ENCODE peak calls at places on chromosomes 6 and 20, in nine cellular contexts. One of them, this sample, is unnamed. For H3K4me1, the result is how much of the 10 kb centered on the place peaks cover.

GRCh38 chr20:24912397-24913075 is 36.5 kb upstream of the CST7 start:
- DNase-seq in left ventricle myocardium inferior: no peak
- DNase-seq in HCT116: no peak
- DNase-seq in ovary: no peak
- DNase-seq in GM23338: no peak
- DNase-seq in fibroblast of lung: no peak
- DNase-seq in cardiac muscle cell: no peak
- DNase-seq in prostate gland: no peak
- DNase-seq in pancreas: no peak
- DNase-seq in this sample: peak

GRCh38 chr6:101666256-101666655 is 272.7 kb downstream of the GRIK2 start:
- DNase-seq in ovary: no peak
- DNase-seq in HCT116: peak
- DNase-seq in fibroblast of lung: peak
- DNase-seq in prostate gland: no peak
- DNase-seq in GM23338: no peak
- DNase-seq in left ventricle myocardium inferior: no peak
- DNase-seq in pancreas: no peak
- DNase-seq in cardiac muscle cell: no peak
- DNase-seq in this sample: no peak

GRCh38 chr6:75524322-75524972 is 30.8 kb upstream of the FILIP1 start:
- DNase-seq in pancreas: no peak
- DNase-seq in cardiac muscle cell: no peak
- DNase-seq in fibroblast of lung: peak
- DNase-seq in GM23338: peak
- DNase-seq in HCT116: peak
- DNase-seq in prostate gland: peak
- DNase-seq in ovary: no peak
- DNase-seq in left ventricle myocardium inferior: no peak
- DNase-seq in this sample: no peak

GRCh38 chr20:1465470-1466210 is 1.0 kb downstream of the NSFL1C start:
- DNase-seq in cardiac muscle cell: no peak
- DNase-seq in left ventricle myocardium inferior: no peak
- DNase-seq in pancreas: no peak
- DNase-seq in ovary: no peak
- DNase-seq in fibroblast of lung: no peak
- DNase-seq in prostate gland: no peak
- DNase-seq in HCT116: no peak
- DNase-seq in GM23338: peak
- DNase-seq in this sample: no peak

GRCh38 chr6:91637217-91637616 is 1050.3 kb upstream of the MAP3K7 start:
- DNase-seq in left ventricle myocardium inferior: no peak
- DNase-seq in fibroblast of lung: no peak
- DNase-seq in GM23338: no peak
- DNase-seq in pancreas: no peak
- DNase-seq in cardiac muscle cell: no peak
- DNase-seq in HCT116: no peak
- DNase-seq in prostate gland: no peak
- DNase-seq in ovary: no peak
- DNase-seq in this sample: no peak

GRCh38 chr20:31608256-31608980 is 3.3 kb downstream of the ID1 start:
- DNase-seq in ovary: peak
- DNase-seq in HCT116: peak
- DNase-seq in GM23338: peak
- DNase-seq in prostate gland: peak
- DNase-seq in left ventricle myocardium inferior: peak
- DNase-seq in pancreas: peak
- DNase-seq in cardiac muscle cell: peak
- DNase-seq in fibroblast of lung: peak
- DNase-seq in this sample: peak

GRCh38 chr6:55449219-55449618 is 122.0 kb downstream of the GFRAL start:
- DNase-seq in ovary: no peak
- DNase-seq in HCT116: no peak
- DNase-seq in fibroblast of lung: peak
- DNase-seq in left ventricle myocardium inferior: no peak
- DNase-seq in GM23338: peak
- DNase-seq in cardiac muscle cell: peak
- DNase-seq in pancreas: no peak
- DNase-seq in prostate gland: no peak
- DNase-seq in this sample: no peak

GRCh38 chr6:166999845-167000253 is 652 bp downstream of the CEP43 start:
- DNase-seq in fibroblast of lung: peak
- DNase-seq in GM23338: peak
- DNase-seq in HCT116: no peak
- DNase-seq in cardiac muscle cell: peak
- DNase-seq in pancreas: no peak
- DNase-seq in left ventricle myocardium inferior: no peak
- DNase-seq in ovary: no peak
- DNase-seq in prostate gland: no peak
- DNase-seq in this sample: no peak

GRCh38 chr6:39029156-39030011 is 19.2 kb upstream of the GLP1R start:
- DNase-seq in pancreas: peak
- DNase-seq in HCT116: peak
- DNase-seq in GM23338: peak
- DNase-seq in ovary: no peak
- DNase-seq in left ventricle myocardium inferior: no peak
- DNase-seq in prostate gland: no peak
- DNase-seq in cardiac muscle cell: peak
- DNase-seq in fibroblast of lung: no peak
- DNase-seq in this sample: no peak

DNA sequence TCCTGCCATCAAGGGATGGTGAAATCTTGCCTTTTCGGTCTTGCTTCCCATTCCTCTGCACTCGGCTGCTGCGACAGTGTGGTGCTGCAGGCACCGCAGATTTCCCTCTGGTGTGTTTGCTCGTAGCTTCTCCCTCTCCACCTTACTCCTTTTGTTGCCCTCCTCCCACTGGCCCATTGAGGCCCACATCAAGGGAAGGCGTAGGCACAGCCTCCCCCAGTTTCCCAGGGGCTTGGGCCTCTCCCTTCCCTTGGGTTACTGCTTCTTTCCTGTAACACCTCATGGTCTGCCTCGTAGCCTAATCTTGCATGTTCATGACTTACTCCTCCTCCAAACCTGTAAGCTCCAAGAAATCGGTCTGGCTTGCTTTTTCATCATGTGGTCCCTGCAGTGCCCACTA is 9.9 kb downstream of the E2F3 start:
- DNase-seq in ovary: no peak
- DNase-seq in HCT116: no peak
- DNase-seq in fibroblast of lung: no peak
- DNase-seq in prostate gland: no peak
- DNase-seq in pancreas: no peak
- DNase-seq in cardiac muscle cell: no peak
- DNase-seq in left ventricle myocardium inferior: no peak
- DNase-seq in GM23338: no peak
- DNase-seq in this sample: no peak
- H3K4me1 ChIP-seq in ovary: under half
- H3K4me1 ChIP-seq in HCT116: under half
- H3K4me1 ChIP-seq in fibroblast of lung: under half
- H3K4me1 ChIP-seq in prostate gland: under half
- H3K4me1 ChIP-seq in pancreas: under half
- H3K4me1 ChIP-seq in cardiac muscle cell: under half
- H3K4me1 ChIP-seq in left ventricle myocardium inferior: under half
- H3K4me1 ChIP-seq in GM23338: half or more
- H3K4me1 ChIP-seq in this sample: under half

GRCh38 chr6:16793828-16794412 is 32.7 kb upstream of the ATXN1 start:
- DNase-seq in GM23338: no peak
- DNase-seq in HCT116: no peak
- DNase-seq in pancreas: no peak
- DNase-seq in cardiac muscle cell: no peak
- DNase-seq in ovary: no peak
- DNase-seq in prostate gland: no peak
- DNase-seq in fibroblast of lung: no peak
- DNase-seq in left ventricle myocardium inferior: no peak
- DNase-seq in this sample: no peak
- TF ChIP-seq CTCF in GM23338: no peak
- TF ChIP-seq CTCF in HCT116: no peak
- TF ChIP-seq CTCF in pancreas: no peak
- TF ChIP-seq CTCF in cardiac muscle cell: no peak
- TF ChIP-seq CTCF in ovary: no peak
- TF ChIP-seq CTCF in prostate gland: no peak
- TF ChIP-seq CTCF in fibroblast of lung: no peak
- TF ChIP-seq CTCF in left ventricle myocardium inferior: no peak
- TF ChIP-seq CTCF in this sample: no peak

DNA sequence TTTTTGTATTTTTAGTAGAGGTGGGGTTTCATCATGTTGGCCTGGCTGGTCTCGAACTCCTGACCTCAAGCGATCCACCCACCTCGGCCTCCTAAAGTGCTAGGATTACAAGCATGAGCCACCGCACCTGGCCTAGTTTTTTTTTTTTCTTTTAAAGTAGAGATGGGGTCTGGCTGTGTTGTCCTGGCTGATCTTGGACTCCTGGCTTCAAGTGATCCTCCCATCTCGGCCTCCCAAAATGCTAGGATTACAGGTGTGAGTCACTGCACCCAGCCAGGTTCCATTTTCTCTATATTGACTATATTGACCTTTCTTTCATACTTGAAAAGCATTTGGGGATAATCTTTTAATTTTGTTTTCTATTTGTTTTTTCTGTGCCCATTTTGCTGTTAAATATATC is 13.3 kb downstream of the PANK2 start:
- DNase-seq in GM23338: no peak
- DNase-seq in ovary: no peak
- DNase-seq in fibroblast of lung: no peak
- DNase-seq in pancreas: no peak
- DNase-seq in cardiac muscle cell: no peak
- DNase-seq in left ventricle myocardium inferior: no peak
- DNase-seq in HCT116: no peak
- DNase-seq in prostate gland: no peak
- DNase-seq in this sample: no peak
- H3K4me1 ChIP-seq in GM23338: under half
- H3K4me1 ChIP-seq in ovary: under half
- H3K4me1 ChIP-seq in fibroblast of lung: under half
- H3K4me1 ChIP-seq in pancreas: under half
- H3K4me1 ChIP-seq in cardiac muscle cell: under half
- H3K4me1 ChIP-seq in left ventricle myocardium inferior: half or more
- H3K4me1 ChIP-seq in HCT116: half or more
- H3K4me1 ChIP-seq in prostate gland: under half
- H3K4me1 ChIP-seq in this sample: half or more

DNA sequence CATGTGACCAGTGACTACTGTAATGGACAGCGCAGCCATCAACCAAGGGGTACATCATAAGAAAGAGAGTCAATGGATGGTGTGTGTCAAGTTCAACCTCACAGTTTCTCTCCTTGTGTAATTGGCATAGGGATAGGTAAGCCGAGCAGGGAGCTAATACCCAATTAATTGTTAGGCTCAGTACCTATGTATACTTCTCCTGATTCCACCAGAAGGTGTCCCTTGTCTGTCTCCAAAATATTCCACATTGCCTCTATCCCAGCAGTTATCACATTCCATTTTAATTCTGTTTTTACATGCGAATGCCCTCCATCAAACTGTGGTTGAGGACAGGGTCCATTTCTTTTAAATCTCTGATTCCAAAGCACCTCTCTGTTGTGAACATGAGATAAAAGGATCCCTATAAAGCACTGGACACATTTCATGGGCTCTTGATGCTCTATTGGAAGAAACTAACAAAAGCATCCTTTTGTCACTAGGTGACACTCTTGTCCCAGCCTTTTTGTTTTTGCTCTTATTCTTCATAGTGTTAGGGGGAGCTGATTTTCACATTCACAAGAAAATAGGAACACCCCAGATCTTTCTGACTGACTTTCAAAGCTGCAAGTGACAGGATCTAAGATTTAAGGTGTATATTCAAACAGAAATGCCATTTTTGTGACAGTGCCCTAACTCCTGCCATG is 38.9 kb downstream of the FBXO9 start:
- DNase-seq in prostate gland: no peak
- DNase-seq in HCT116: no peak
- DNase-seq in ovary: no peak
- DNase-seq in left ventricle myocardium inferior: no peak
- DNase-seq in cardiac muscle cell: peak
- DNase-seq in fibroblast of lung: peak
- DNase-seq in pancreas: no peak
- DNase-seq in GM23338: peak
- DNase-seq in this sample: no peak
- TF ChIP-seq CTCF in prostate gland: no peak
- TF ChIP-seq CTCF in HCT116: peak
- TF ChIP-seq CTCF in ovary: no peak
- TF ChIP-seq CTCF in left ventricle myocardium inferior: no peak
- TF ChIP-seq CTCF in cardiac muscle cell: peak
- TF ChIP-seq CTCF in fibroblast of lung: no peak
- TF ChIP-seq CTCF in pancreas: no peak
- TF ChIP-seq CTCF in GM23338: peak
- TF ChIP-seq CTCF in this sample: no peak

GRCh38 chr6:160249687-160250086 is 8.9 kb downstream of the SLC22A2 start:
- DNase-seq in HCT116: no peak
- DNase-seq in fibroblast of lung: no peak
- DNase-seq in GM23338: no peak
- DNase-seq in left ventricle myocardium inferior: no peak
- DNase-seq in cardiac muscle cell: no peak
- DNase-seq in pancreas: no peak
- DNase-seq in ovary: no peak
- DNase-seq in prostate gland: peak
- DNase-seq in this sample: no peak
- H3K4me1 ChIP-seq in HCT116: under half
- H3K4me1 ChIP-seq in fibroblast of lung: under half
- H3K4me1 ChIP-seq in GM23338: half or more
- H3K4me1 ChIP-seq in left ventricle myocardium inferior: under half
- H3K4me1 ChIP-seq in cardiac muscle cell: under half
- H3K4me1 ChIP-seq in pancreas: under half
- H3K4me1 ChIP-seq in ovary: under half
- H3K4me1 ChIP-seq in prostate gland: under half
- H3K4me1 ChIP-seq in this sample: under half

DNA sequence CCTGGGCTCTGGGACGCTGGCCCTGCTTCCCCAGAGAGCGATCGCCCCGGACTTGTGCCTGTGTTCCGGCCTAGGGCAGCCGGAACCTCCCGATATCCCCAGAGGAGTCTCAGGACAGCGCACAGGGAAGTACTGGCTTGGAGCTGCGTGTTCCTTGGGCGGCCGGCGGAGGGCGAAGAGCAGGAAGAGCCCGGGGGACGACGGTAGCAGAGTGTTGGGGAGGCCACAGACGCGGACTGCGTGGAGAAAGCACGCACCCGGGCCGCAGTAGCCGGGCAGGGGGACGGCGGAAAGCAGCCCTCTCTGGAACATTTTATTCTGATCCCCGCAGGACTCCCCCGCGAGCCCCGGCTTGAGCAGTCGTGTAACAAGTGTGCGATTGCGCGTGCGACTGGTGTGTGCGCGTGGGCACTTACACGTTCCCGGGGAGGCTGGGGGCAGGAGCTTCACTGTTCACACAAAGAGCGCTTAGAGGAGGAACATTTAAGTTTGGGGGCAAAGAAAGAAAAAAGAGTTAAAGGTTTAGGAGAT is 36.1 kb downstream of the NCR2 start:
- DNase-seq in ovary: no peak
- DNase-seq in prostate gland: no peak
- DNase-seq in HCT116: no peak
- DNase-seq in GM23338: peak
- DNase-seq in cardiac muscle cell: peak
- DNase-seq in pancreas: no peak
- DNase-seq in left ventricle myocardium inferior: peak
- DNase-seq in fibroblast of lung: peak
- DNase-seq in this sample: no peak
- TF ChIP-seq CTCF in ovary: no peak
- TF ChIP-seq CTCF in prostate gland: no peak
- TF ChIP-seq CTCF in HCT116: no peak
- TF ChIP-seq CTCF in GM23338: peak
- TF ChIP-seq CTCF in cardiac muscle cell: peak
- TF ChIP-seq CTCF in pancreas: no peak
- TF ChIP-seq CTCF in left ventricle myocardium inferior: peak
- TF ChIP-seq CTCF in fibroblast of lung: no peak
- TF ChIP-seq CTCF in this sample: peak

This sample was measured in tibial nerve.